ENCODE peak calls at places on chromosome 13, in eight cellular contexts. Z, I, D, K, J, L, U and F are unnamed samples.

GRCh38 chr13:104442541-104442940 is 1376.3 kb upstream of the SLC10A2 start:
- DNase-seq in Z (no peak), I (no peak), D (no peak), K (no peak), J (no peak), L (no peak), U (no peak), F (peak; percentile 42)

GRCh38 chr13:101481421-101481820 is 28.9 kb downstream of the ITGBL1 start:
- DNase-seq in Z (no peak), I (no peak), D (no peak), K (no peak), J (no peak), L (no peak), U (no peak), F (no peak)

GRCh38 chr13:31769581-31769980 is 30.3 kb downstream of the RXFP2 start:
- DNase-seq in Z (no peak), I (no peak), D (no peak), K (no peak), J (no peak), L (no peak), U (no peak), F (no peak)

GRCh38 chr13:73547239-73547638 is 488.4 kb downstream of the KLF5 start:
- DNase-seq in Z (no peak), I (no peak), D (no peak), K (no peak), J (no peak), L (no peak), U (peak; percentile 6), F (no peak)

GRCh38 chr13:98676239-98676638 is 76.2 kb downstream of the SLC15A1 start:
- DNase-seq in Z (no peak), I (no peak), D (no peak), K (no peak), J (no peak), L (no peak), U (no peak), F (no peak)

GRCh38 chr13:78317030-78317429 is 286.3 kb downstream of the POU4F1 start:
- DNase-seq in Z (no peak), I (no peak), D (peak; percentile 17), K (no peak), J (peak; percentile 10), L (no peak), U (no peak), F (no peak)

GRCh38 chr13:19606152-19606551 is 27.3 kb upstream of the MPHOSPH8 start:
- DNase-seq in Z (no peak), I (no peak), D (peak; percentile 41), K (no peak), J (no peak), L (no peak), U (no peak), F (no peak)

GRCh38 chr13:100957741-100958140 is 283.1 kb upstream of the TMTC4 start:
- DNase-seq in Z (no peak), I (no peak), D (no peak), K (no peak), J (no peak), L (no peak), U (no peak), F (no peak)

GRCh38 chr13:72164811-72165210 is 297.8 kb upstream of the DACH1 start:
- DNase-seq in Z (no peak), I (no peak), D (no peak), K (no peak), J (no peak), L (no peak), U (no peak), F (no peak)

GRCh38 chr13:109224033-109224432 is 562.4 kb downstream of the IRS2 start:
- DNase-seq in Z (no peak), I (no peak), D (no peak), K (no peak), J (no peak), L (no peak), U (no peak), F (no peak)

GRCh38 chr13:30971575-30971974 is 39.1 kb downstream of the TEX26 start:
- DNase-seq in Z (no peak), I (no peak), D (no peak), K (no peak), J (no peak), L (peak; percentile 11), U (no peak), F (no peak)

GRCh38 chr13:41746259-41746658 is 214.7 kb downstream of the VWA8 start:
- DNase-seq in Z (no peak), I (no peak), D (peak; percentile 11), K (no peak), J (peak; percentile 48), L (no peak), U (peak; percentile 89), F (peak; percentile 2)

GRCh38 chr13:35475131-35475959 is 1.1 kb downstream of the MAB21L1 start:
- DNase-seq in Z (no peak), I (no peak), D (no peak), K (peak; percentile 43), J (peak; percentile 63), L (no peak), U (peak; percentile 49), F (no peak)

GRCh38 chr13:50910483-50910805 is 853 bp downstream of the RNASEH2B start:
- DNase-seq in Z (peak; percentile 55), I (no peak), D (peak; percentile 30), K (peak; percentile 48), J (peak; percentile 63), L (peak; percentile 44), U (peak; percentile 50), F (peak; percentile 40)